ENCODE peak calls at places on chromosomes 4 and X, in ten cellular contexts. One of them, this sample, is unnamed.

GRCh38 chr4:8215001-8215427 is 15.9 kb downstream of the SH3TC1 start:
- DNase-seq in EL: peak
- DNase-seq in omental fat pad: no peak
- DNase-seq in sigmoid colon: no peak
- DNase-seq in upper lobe of right lung: peak
- DNase-seq in fibroblast of mammary gland: peak
- DNase-seq in endothelial cell: no peak
- DNase-seq in lower lobe of right lung: no peak
- DNase-seq in dorsolateral prefrontal cortex: no peak
- DNase-seq in psoas muscle: no peak
- DNase-seq in this sample: peak

GRCh38 chrX:112851161-112851779 is 10.6 kb upstream of the AMOT start:
- DNase-seq in dorsolateral prefrontal cortex: no peak
- DNase-seq in sigmoid colon: no peak
- DNase-seq in fibroblast of mammary gland: no peak
- DNase-seq in endothelial cell: no peak
- DNase-seq in lower lobe of right lung: no peak
- DNase-seq in omental fat pad: no peak
- DNase-seq in psoas muscle: no peak
- DNase-seq in upper lobe of right lung: no peak
- DNase-seq in EL: no peak
- DNase-seq in this sample: no peak

GRCh38 chrX:136822337-136823095 is 41.8 kb upstream of the ARHGEF6 start:
- DNase-seq in fibroblast of mammary gland: peak
- DNase-seq in upper lobe of right lung: no peak
- DNase-seq in psoas muscle: no peak
- DNase-seq in EL: peak
- DNase-seq in dorsolateral prefrontal cortex: no peak
- DNase-seq in lower lobe of right lung: no peak
- DNase-seq in endothelial cell: no peak
- DNase-seq in omental fat pad: no peak
- DNase-seq in sigmoid colon: no peak
- DNase-seq in this sample: no peak

GRCh38 chr4:119783200-119783978 is 154.8 kb upstream of the PDE5A start:
- DNase-seq in lower lobe of right lung: no peak
- DNase-seq in upper lobe of right lung: no peak
- DNase-seq in EL: no peak
- DNase-seq in endothelial cell: no peak
- DNase-seq in dorsolateral prefrontal cortex: no peak
- DNase-seq in omental fat pad: no peak
- DNase-seq in sigmoid colon: no peak
- DNase-seq in psoas muscle: no peak
- DNase-seq in fibroblast of mammary gland: no peak
- DNase-seq in this sample: no peak

GRCh38 chr4:189615217-189615663 is 325.4 kb upstream of the FRG1 start:
- DNase-seq in endothelial cell: no peak
- DNase-seq in omental fat pad: no peak
- DNase-seq in sigmoid colon: no peak
- DNase-seq in lower lobe of right lung: no peak
- DNase-seq in psoas muscle: no peak
- DNase-seq in fibroblast of mammary gland: no peak
- DNase-seq in dorsolateral prefrontal cortex: no peak
- DNase-seq in EL: no peak
- DNase-seq in upper lobe of right lung: no peak
- DNase-seq in this sample: no peak

GRCh38 chr4:78162821-78163220 is 105.7 kb downstream of the FRAS1 start:
- DNase-seq in sigmoid colon: no peak
- DNase-seq in psoas muscle: no peak
- DNase-seq in EL: no peak
- DNase-seq in upper lobe of right lung: no peak
- DNase-seq in omental fat pad: no peak
- DNase-seq in fibroblast of mammary gland: no peak
- DNase-seq in lower lobe of right lung: no peak
- DNase-seq in endothelial cell: no peak
- DNase-seq in dorsolateral prefrontal cortex: no peak
- DNase-seq in this sample: no peak

GRCh38 chr4:186622788-186623464 is 67.6 kb upstream of the MTNR1A start:
- DNase-seq in omental fat pad: no peak
- DNase-seq in psoas muscle: peak
- DNase-seq in lower lobe of right lung: no peak
- DNase-seq in dorsolateral prefrontal cortex: no peak
- DNase-seq in fibroblast of mammary gland: peak
- DNase-seq in EL: peak
- DNase-seq in sigmoid colon: no peak
- DNase-seq in endothelial cell: no peak
- DNase-seq in upper lobe of right lung: no peak
- DNase-seq in this sample: peak

GRCh38 chr4:149269835-149270234 is 545.8 kb downstream of the IQCM start:
- DNase-seq in dorsolateral prefrontal cortex: no peak
- DNase-seq in EL: no peak
- DNase-seq in psoas muscle: no peak
- DNase-seq in endothelial cell: no peak
- DNase-seq in omental fat pad: no peak
- DNase-seq in upper lobe of right lung: no peak
- DNase-seq in lower lobe of right lung: no peak
- DNase-seq in sigmoid colon: no peak
- DNase-seq in fibroblast of mammary gland: no peak
- DNase-seq in this sample: no peak

GRCh38 chr4:134328741-134329140 is 127.2 kb upstream of the PABPC4L start:
- DNase-seq in upper lobe of right lung: no peak
- DNase-seq in sigmoid colon: no peak
- DNase-seq in fibroblast of mammary gland: no peak
- DNase-seq in EL: no peak
- DNase-seq in psoas muscle: no peak
- DNase-seq in endothelial cell: no peak
- DNase-seq in lower lobe of right lung: no peak
- DNase-seq in dorsolateral prefrontal cortex: no peak
- DNase-seq in omental fat pad: no peak
- DNase-seq in this sample: no peak

GRCh38 chr4:56803473-56803872 is 18.0 kb downstream of the SPINK2 start:
- DNase-seq in omental fat pad: no peak
- DNase-seq in lower lobe of right lung: no peak
- DNase-seq in fibroblast of mammary gland: no peak
- DNase-seq in endothelial cell: no peak
- DNase-seq in EL: no peak
- DNase-seq in psoas muscle: no peak
- DNase-seq in dorsolateral prefrontal cortex: no peak
- DNase-seq in upper lobe of right lung: no peak
- DNase-seq in sigmoid colon: no peak
- DNase-seq in this sample: no peak

GRCh38 chr4:90069151-90069550 is 58.0 kb upstream of the CCSER1 start:
- DNase-seq in dorsolateral prefrontal cortex: no peak
- DNase-seq in psoas muscle: no peak
- DNase-seq in endothelial cell: no peak
- DNase-seq in fibroblast of mammary gland: no peak
- DNase-seq in lower lobe of right lung: no peak
- DNase-seq in sigmoid colon: no peak
- DNase-seq in EL: no peak
- DNase-seq in omental fat pad: no peak
- DNase-seq in upper lobe of right lung: no peak
- DNase-seq in this sample: no peak

GRCh38 chrX:27915617-27916016 is 65.6 kb downstream of the DCAF8L1 start:
- DNase-seq in endothelial cell: no peak
- DNase-seq in omental fat pad: no peak
- DNase-seq in upper lobe of right lung: no peak
- DNase-seq in fibroblast of mammary gland: peak
- DNase-seq in EL: peak
- DNase-seq in psoas muscle: no peak
- DNase-seq in lower lobe of right lung: no peak
- DNase-seq in dorsolateral prefrontal cortex: no peak
- DNase-seq in sigmoid colon: no peak
- DNase-seq in this sample: peak

GRCh38 chrX:22691966-22692565 is 307.7 kb upstream of the DDX53 start:
- DNase-seq in EL: no peak
- DNase-seq in omental fat pad: no peak
- DNase-seq in upper lobe of right lung: no peak
- DNase-seq in sigmoid colon: no peak
- DNase-seq in endothelial cell: no peak
- DNase-seq in dorsolateral prefrontal cortex: no peak
- DNase-seq in psoas muscle: no peak
- DNase-seq in lower lobe of right lung: no peak
- DNase-seq in fibroblast of mammary gland: no peak
- DNase-seq in this sample: no peak

GRCh38 chr4:10947898-10948297 is 263.3 kb upstream of the CLNK start:
- DNase-seq in fibroblast of mammary gland: no peak
- DNase-seq in omental fat pad: no peak
- DNase-seq in endothelial cell: no peak
- DNase-seq in sigmoid colon: no peak
- DNase-seq in upper lobe of right lung: no peak
- DNase-seq in EL: no peak
- DNase-seq in psoas muscle: no peak
- DNase-seq in lower lobe of right lung: no peak
- DNase-seq in dorsolateral prefrontal cortex: no peak
- DNase-seq in this sample: no peak

GRCh38 chrX:12709047-12709446 is 82.2 kb upstream of the PRPS2 start:
- DNase-seq in fibroblast of mammary gland: no peak
- DNase-seq in endothelial cell: no peak
- DNase-seq in lower lobe of right lung: no peak
- DNase-seq in dorsolateral prefrontal cortex: no peak
- DNase-seq in sigmoid colon: no peak
- DNase-seq in psoas muscle: no peak
- DNase-seq in EL: no peak
- DNase-seq in upper lobe of right lung: no peak
- DNase-seq in omental fat pad: no peak
- DNase-seq in this sample: no peak

GRCh38 chrX:13938053-13938765 is 91.5 kb downstream of the GEMIN8 start:
- DNase-seq in dorsolateral prefrontal cortex: no peak
- DNase-seq in psoas muscle: peak
- DNase-seq in lower lobe of right lung: peak
- DNase-seq in EL: peak
- DNase-seq in sigmoid colon: no peak
- DNase-seq in fibroblast of mammary gland: no peak
- DNase-seq in endothelial cell: peak
- DNase-seq in upper lobe of right lung: peak
- DNase-seq in omental fat pad: no peak
- DNase-seq in this sample: peak

GRCh38 chr4:25504932-25505636 is 128.0 kb downstream of the ANAPC4 start:
- DNase-seq in fibroblast of mammary gland: no peak
- DNase-seq in psoas muscle: no peak
- DNase-seq in endothelial cell: no peak
- DNase-seq in sigmoid colon: no peak
- DNase-seq in upper lobe of right lung: no peak
- DNase-seq in lower lobe of right lung: no peak
- DNase-seq in omental fat pad: no peak
- DNase-seq in EL: no peak
- DNase-seq in dorsolateral prefrontal cortex: no peak
- DNase-seq in this sample: no peak

GRCh38 chr4:76219299-76220055 is 5.9 kb upstream of the SCARB2 start:
- DNase-seq in endothelial cell: no peak
- DNase-seq in omental fat pad: no peak
- DNase-seq in EL: peak
- DNase-seq in dorsolateral prefrontal cortex: no peak
- DNase-seq in sigmoid colon: no peak
- DNase-seq in psoas muscle: no peak
- DNase-seq in lower lobe of right lung: no peak
- DNase-seq in upper lobe of right lung: no peak
- DNase-seq in fibroblast of mammary gland: peak
- DNase-seq in this sample: peak

GRCh38 chr4:25950476-25951389 is 36.7 kb downstream of the SMIM20 start:
- DNase-seq in omental fat pad: no peak
- DNase-seq in dorsolateral prefrontal cortex: no peak
- DNase-seq in endothelial cell: no peak
- DNase-seq in psoas muscle: no peak
- DNase-seq in upper lobe of right lung: no peak
- DNase-seq in EL: no peak
- DNase-seq in lower lobe of right lung: no peak
- DNase-seq in fibroblast of mammary gland: no peak
- DNase-seq in sigmoid colon: no peak
- DNase-seq in this sample: no peak

GRCh38 chr4:77804471-77804870 is 14.7 kb downstream of the CNOT6L start:
- DNase-seq in lower lobe of right lung: no peak
- DNase-seq in dorsolateral prefrontal cortex: no peak
- DNase-seq in sigmoid colon: no peak
- DNase-seq in omental fat pad: no peak
- DNase-seq in psoas muscle: no peak
- DNase-seq in endothelial cell: no peak
- DNase-seq in fibroblast of mammary gland: peak
- DNase-seq in upper lobe of right lung: no peak
- DNase-seq in EL: peak
- DNase-seq in this sample: peak

This sample was measured in fibroblast of lung.